ENCODE peak calls at places on chromosomes 13 and 19, in eight cellular contexts. G is stimulated activated CD4-positive, alpha-beta T cell treated with anti-CD3 and anti-CD28 coated beads, Interleukin-1b, Interleukin-23, amount 100 ng/mL, for 1 hour; Q is epithelial cell of esophagus; L is AG20443; C is fibroblast of mammary gland; V is activated T-cell treated with anti-CD3 and anti-CD28 coated beads, Interleukin-2, amount 50 U/mL, for 24 hours; N is GM23338; B is HCEC 1CT. I is an unnamed sample.

GRCh38 chr13:33128134-33128533 is 111.9 kb downstream of the KL start:
- DNase-seq in G (no peak), Q (peak), L (no peak), C (no peak), V (no peak), N (no peak), B (no peak), I (no peak)

GRCh38 chr13:43405457-43405856 is 381.3 kb downstream of the ENOX1 start:
- DNase-seq in G (no peak), Q (peak), L (peak), C (peak), V (no peak), N (no peak), B (peak), I (peak)

GRCh38 chr19:49997709-49998108 is 27.5 kb downstream of the VRK3 start:
- DNase-seq in G (no peak), Q (peak), L (peak), C (peak), V (no peak), N (peak), B (no peak), I (peak)

GRCh38 chr19:5828661-5829566 is 10.6 kb downstream of the FUT6 start:
- DNase-seq in G (no peak), Q (no peak), L (no peak), C (no peak), V (peak), N (peak), B (no peak), I (no peak)

GRCh38 chr13:41916173-41916954 is 44.5 kb downstream of the VWA8 start:
- DNase-seq in G (no peak), Q (peak), L (peak), C (peak), V (no peak), N (no peak), B (peak), I (peak)

GRCh38 chr13:100100115-100100879 is 11.4 kb downstream of the PCCA start:
- DNase-seq in G (no peak), Q (peak), L (peak), C (peak), V (no peak), N (no peak), B (peak), I (peak)

GRCh38 chr13:51997641-51998330 is 13.5 kb downstream of the ATP7B start:
- DNase-seq in G (no peak), Q (no peak), L (no peak), C (no peak), V (no peak), N (peak), B (no peak), I (no peak)

GRCh38 chr19:1624458-1624857 is 19.2 kb upstream of the UQCR11 start:
- DNase-seq in G (no peak), Q (peak), L (peak), C (peak), V (peak), N (peak), B (peak), I (peak)

I was measured in RPMI7951.